ENCODE peak calls at places on chromosomes 4 and X, in ten cellular contexts. I is GM06990; X is activated B cell treated with CpG ODN at 0.5 μM for 24 hours; R is fibroblast of lung; B is globus pallidus; C is psoas muscle; A is mucosa of gallbladder; T is Peyer's patch; U is stimulated activated naive CD8-positive, alpha-beta T cell treated with anti-CD3 and anti-CD28 coated beads, Interleukin-15, amount 100 ng/mL, for 72 hours; M is activated CD8-positive, alpha-beta memory T cell treated with anti-CD3 and anti-CD28 coated beads, Interleukin-2, amount 50 U/mL, for 48 hours. K is an unnamed sample.

GRCh38 chr4:70734168-70734954 is 12.6 kb downstream of the RUFY3 start:
- DNase-seq in T (no peak), I (peak; percentile 36), U (no peak), B (peak; percentile 59), X (no peak), A (peak; percentile 24), R (peak; percentile 52), C (no peak), M (no peak), K (no peak)

GRCh38 chr4:140805293-140805692 is 49.1 kb upstream of the TBC1D9 start:
- DNase-seq in X (no peak), A (no peak), B (no peak), M (no peak), I (no peak), R (no peak), U (no peak), T (no peak), C (no peak), K (no peak)

GRCh38 chr4:5611656-5612187 is 96.6 kb downstream of the EVC2 start:
- DNase-seq in M (no peak), U (no peak), R (peak; percentile 38), X (no peak), C (no peak), I (no peak), T (no peak), B (no peak), A (no peak), K (no peak)

GRCh38 chr4:153620352-153620751 is 63.7 kb upstream of the TLR2 start:
- DNase-seq in C (no peak), M (no peak), I (no peak), T (no peak), B (no peak), A (no peak), R (peak; percentile 24), U (no peak), X (no peak), K (no peak)

GRCh38 chrX:52359614-52360232 is 9.1 kb upstream of the XAGE2 start:
- DNase-seq in B (no peak), A (no peak), I (no peak), R (peak; percentile 48), C (no peak), M (no peak), X (no peak), U (no peak), T (no peak), K (no peak)

GRCh38 chr4:61373901-61374611 is 173.9 kb downstream of the ADGRL3 start:
- DNase-seq in A (no peak), I (no peak), T (no peak), B (no peak), U (no peak), R (peak; percentile 60), X (no peak), C (no peak), M (no peak), K (no peak)

GRCh38 chr4:76623217-76624060 is 188.4 kb downstream of the SHROOM3 start:
- DNase-seq in A (no peak), C (no peak), T (no peak), X (no peak), U (no peak), R (no peak), M (no peak), I (no peak), B (no peak), K (peak; percentile 57)

GRCh38 chr4:11323771-11324170 is 104.9 kb downstream of the HS3ST1 start:
- DNase-seq in M (no peak), C (no peak), R (no peak), B (no peak), U (no peak), I (no peak), A (no peak), T (no peak), X (no peak), K (no peak)

GRCh38 chr4:148452970-148453369 is 10.8 kb upstream of the NR3C2 start:
- DNase-seq in T (no peak), R (no peak), A (no peak), B (no peak), I (no peak), C (no peak), M (no peak), X (no peak), U (no peak), K (no peak)

GRCh38 chr4:78424456-78424855 is 127.1 kb upstream of the ANXA3 start:
- DNase-seq in T (no peak), U (no peak), B (no peak), A (no peak), R (no peak), X (no peak), C (no peak), M (no peak), I (no peak), K (no peak)

GRCh38 chr4:30256105-30256828 is 463.9 kb upstream of the PCDH7 start:
- DNase-seq in C (no peak), X (no peak), M (no peak), U (no peak), B (no peak), R (no peak), A (no peak), T (no peak), I (no peak), K (no peak)

GRCh38 chrX:45667666-45668065 is 467.0 kb upstream of the DIPK2B start:
- DNase-seq in M (no peak), C (no peak), B (no peak), I (no peak), X (no peak), A (no peak), T (no peak), U (no peak), R (peak; percentile 3), K (no peak)

GRCh38 chrX:75781618-75782017 is 3.4 kb downstream of the MAGEE2 start:
- DNase-seq in B (peak; percentile 41), M (no peak), I (no peak), T (no peak), X (no peak), U (no peak), A (no peak), C (no peak), R (no peak), K (peak; percentile 79)

GRCh38 chrX:148412006-148412405 is 88.4 kb upstream of the AFF2 start:
- DNase-seq in I (no peak), U (no peak), M (no peak), R (no peak), A (no peak), C (no peak), T (no peak), X (no peak), B (no peak), K (no peak)

GRCh38 chr4:145937990-145938611 is 522 bp downstream of the ZNF827 start:
- DNase-seq in X (peak; percentile 34), I (peak; percentile 56), C (no peak), M (peak; percentile 65), U (peak; percentile 55), B (peak; percentile 51), R (peak; percentile 38), A (peak; percentile 22), T (peak; percentile 59), K (peak; percentile 55)

GRCh38 chrX:9438950-9439494 is 25.8 kb upstream of the TBL1X start:
- DNase-seq in A (no peak), B (no peak), I (no peak), T (no peak), R (no peak), C (no peak), U (no peak), M (no peak), X (no peak), K (no peak)

GRCh38 chrX:153934473-153935325 is at the start of gene NAA10:
- DNase-seq in U (peak; percentile 54), I (peak; percentile 88), X (peak; percentile 62), R (peak; percentile 56), B (peak; percentile 71), C (peak; percentile 90), A (peak; percentile 60), T (peak; percentile 80), M (peak; percentile 76), K (peak; percentile 76)

GRCh38 chr4:13821522-13821921 is 194.0 kb upstream of the BOD1L1 start:
- DNase-seq in B (no peak), R (no peak), C (no peak), I (no peak), A (no peak), T (no peak), X (no peak), U (no peak), M (no peak), K (no peak)

GRCh38 chr4:83282049-83282535 is 2.5 kb downstream of the COQ2 start:
- DNase-seq in C (no peak), X (no peak), A (peak; percentile 50), I (no peak), T (no peak), M (no peak), R (peak; percentile 78), U (peak; percentile 62), B (peak; percentile 38), K (peak; percentile 72)

GRCh38 chr4:174604198-174604597 is 81.9 kb upstream of the HPGD start:
- DNase-seq in C (no peak), T (no peak), X (no peak), I (no peak), M (no peak), A (no peak), R (peak; percentile 27), U (no peak), B (no peak), K (no peak)

GRCh38 chr4:46432923-46433322 is 43.0 kb upstream of the GABRA2 start:
- DNase-seq in M (no peak), A (no peak), T (no peak), C (no peak), R (peak; percentile 78), I (no peak), B (no peak), U (no peak), X (no peak), K (no peak)

GRCh38 chr4:170400346-170400745 is 310.6 kb upstream of the AADAT start:
- DNase-seq in I (no peak), C (no peak), B (no peak), R (no peak), U (no peak), M (no peak), A (no peak), X (no peak), T (no peak), K (no peak)

GRCh38 chrX:78979789-78980464 is 34.7 kb downstream of the P2RY10 start:
- DNase-seq in T (no peak), U (no peak), M (no peak), A (no peak), B (no peak), I (peak; percentile 52), R (no peak), C (no peak), X (no peak), K (no peak)

GRCh38 chrX:76195579-76195978 is 22.7 kb downstream of the PBDC1 start:
- DNase-seq in X (no peak), U (no peak), M (no peak), C (no peak), A (no peak), R (no peak), T (no peak), B (no peak), I (no peak), K (no peak)

GRCh38 chr4:106358899-106359298 is 9.7 kb downstream of the GIMD1 start:
- DNase-seq in I (no peak), T (no peak), M (no peak), R (no peak), U (no peak), C (no peak), A (no peak), B (no peak), X (no peak), K (no peak)